ENCODE peak calls at places on chromosomes 13 and 19, in four cellular contexts. X is iPS-NIHi11; Q is activated effector memory CD4-positive, alpha-beta T cell treated with Interleukin-2 at 50 U/mL for 16 hours; P is amniotic stem cell. R is an unnamed sample.

GRCh38 chr19:13784731-13785452 is 10.4 kb upstream of the ZSWIM4 start:
- DNase-seq in P (peak; percentile 67), X (peak; percentile 78), Q (peak; percentile 62), R (no peak)

GRCh38 chr13:77388944-77389616 is 62.2 kb upstream of the MYCBP2 start:
- DNase-seq in P (no peak), X (no peak), Q (no peak), R (no peak)

GRCh38 chr19:42235181-42235580 is 7.2 kb downstream of the GSK3A start:
- DNase-seq in X (no peak), P (no peak), Q (no peak), R (no peak)

GRCh38 chr13:48532473-48533206 is at the start of gene RCBTB2:
- DNase-seq in X (peak; percentile 99), P (peak; percentile 93), Q (peak; percentile 97), R (peak; percentile 80)

GRCh38 chr13:83327091-83327490 is 555.2 kb downstream of the SLITRK1 start:
- DNase-seq in P (no peak), Q (no peak), X (no peak), R (no peak)

GRCh38 chr19:6551607-6552450 is 21.0 kb downstream of the TNFSF9 start:
- DNase-seq in X (peak; percentile 55), P (no peak), Q (peak; percentile 49), R (no peak)

GRCh38 chr13:39935155-39935554 is 279.7 kb downstream of the COG6 start:
- DNase-seq in Q (no peak), P (no peak), X (no peak), R (no peak)

GRCh38 chr13:36766295-36766694 is 52.7 kb upstream of the RFXAP start:
- DNase-seq in P (no peak), X (no peak), Q (no peak), R (no peak)

GRCh38 chr19:45767881-45768643 is 990 bp downstream of the SIX5 start:
- DNase-seq in Q (no peak), P (no peak), X (peak; percentile 49), R (peak; percentile 25)

GRCh38 chr19:46976845-46977320 is 42.8 kb upstream of the NPAS1 start:
- DNase-seq in P (no peak), X (peak; percentile 65), Q (no peak), R (no peak)